ENCODE peak calls at places on chromosomes 16 and 17, in four cellular contexts. Q, C, T and Y are unnamed samples.

GRCh38 chr16:66750279-66751134 is 902 bp downstream of the DYNC1LI2 start:
- DNase-seq in Q (no peak), C (peak), T (no peak), Y (no peak)

GRCh38 chr17:64418506-64419339 is 28.1 kb upstream of the PECAM1 start:
- DNase-seq in T (no peak), Q (peak), C (peak), Y (peak)

GRCh38 chr16:88330971-88331890 is 51.5 kb upstream of the ZNF469 start:
- DNase-seq in T (no peak), C (no peak), Q (no peak), Y (no peak)

GRCh38 chr17:34365340-34365739 is 2.3 kb upstream of the CCL1 start:
- DNase-seq in T (no peak), Q (no peak), C (no peak), Y (no peak)

GRCh38 chr16:50602531-50603205 is 54.5 kb downstream of the NKD1 start:
- DNase-seq in C (no peak), T (no peak), Q (no peak), Y (no peak)

GRCh38 chr16:75402821-75403475 is 30.4 kb downstream of the CFDP1 start:
- DNase-seq in T (no peak), Q (no peak), C (peak), Y (peak)

GRCh38 chr16:14088155-14088753 is 17.1 kb downstream of the MRTFB start:
- DNase-seq in Q (no peak), T (no peak), C (no peak), Y (no peak)

GRCh38 chr17:78113804-78114785 is 14.5 kb downstream of the TMC6 start:
- DNase-seq in Q (no peak), C (no peak), T (no peak), Y (no peak)

GRCh38 chr16:87188104-87188503 is 129.1 kb downstream of the C16orf95 start:
- DNase-seq in Q (no peak), T (no peak), C (no peak), Y (no peak)

GRCh38 chr16:89749637-89750036 is 28.3 kb downstream of the ZNF276 start:
- DNase-seq in C (no peak), Q (no peak), T (no peak), Y (no peak)

GRCh38 chr17:41534899-41535546 is 6.9 kb upstream of the KRT19 start:
- DNase-seq in T (no peak), C (no peak), Q (no peak), Y (no peak)

GRCh38 chr16:19837331-19837943 is 47.2 kb downstream of the GPRC5B start:
- DNase-seq in C (no peak), Q (no peak), T (no peak), Y (no peak)

GRCh38 chr17:45895304-45895968 is 1.1 kb downstream of the MAPT start:
- DNase-seq in Q (no peak), C (peak), T (peak), Y (peak)

GRCh38 chr16:66569827-66570405 is 3.7 kb downstream of the CMTM1 start:
- DNase-seq in Q (no peak), C (peak), T (no peak), Y (peak)

GRCh38 chr17:55777471-55777971 is 26.7 kb downstream of the PCTP start:
- DNase-seq in T (no peak), Q (no peak), C (no peak), Y (no peak)

GRCh38 chr17:42969006-42969581 is 4.8 kb upstream of the AARSD1 start:
- DNase-seq in C (no peak), Q (no peak), T (no peak), Y (no peak)

GRCh38 chr16:20675488-20676267 is 21.8 kb downstream of the ACSM1 start:
- DNase-seq in T (no peak), Q (peak), C (no peak), Y (no peak)

GRCh38 chr16:69363281-69363717 is 11.7 kb upstream of the TMED6 start:
- DNase-seq in C (no peak), Q (no peak), T (no peak), Y (no peak)

GRCh38 chr17:47729486-47729885 is 3.5 kb upstream of the TBX21 start:
- DNase-seq in C (no peak), T (no peak), Q (no peak), Y (no peak)

GRCh38 chr17:40309031-40309937 is at the start of gene RARA:
- DNase-seq in T (peak), Q (peak), C (no peak), Y (peak)

GRCh38 chr17:68437979-68438877 is 19.1 kb downstream of the WIPI1 start:
- DNase-seq in T (no peak), C (peak), Q (no peak), Y (no peak)

GRCh38 chr16:73232555-73233422 is 184.9 kb upstream of the ZFHX3 start:
- DNase-seq in T (peak), Q (no peak), C (peak), Y (peak)

GRCh38 chr16:53991181-53992056 is 287.5 kb downstream of the FTO start:
- DNase-seq in T (no peak), C (no peak), Q (no peak), Y (no peak)

GRCh38 chr16:27379919-27380318 is 22.1 kb upstream of the IL21R start:
- DNase-seq in C (no peak), Q (no peak), T (no peak), Y (no peak)

GRCh38 chr17:11336290-11336995 is 95.4 kb downstream of the SHISA6 start:
- DNase-seq in T (no peak), Q (no peak), C (no peak), Y (no peak)

GRCh38 chr16:84379008-84379730 is 10.8 kb downstream of the ATP2C2 start:
- DNase-seq in T (no peak), C (no peak), Q (no peak), Y (no peak)

GRCh38 chr17:44786551-44787081 is 27.8 kb downstream of the ADAM11 start:
- DNase-seq in T (peak), C (no peak), Q (no peak), Y (no peak)

GRCh38 chr17:40107266-40107980 is 7.0 kb upstream of the NR1D1 start:
- DNase-seq in C (no peak), T (no peak), Q (peak), Y (no peak)

GRCh38 chr16:87959391-87959968 is 8.2 kb downstream of the BANP start:
- DNase-seq in C (no peak), T (no peak), Q (no peak), Y (no peak)

GRCh38 chr16:4011940-4012629 is 104.2 kb downstream of the ADCY9 start:
- DNase-seq in Q (no peak), T (no peak), C (no peak), Y (no peak)

GRCh38 chr17:79737922-79738578 is 7.3 kb downstream of the ENPP7 start:
- DNase-seq in Q (no peak), T (no peak), C (no peak), Y (no peak)